ENCODE peak calls at places on chromosomes 3 and 15, in seven cellular contexts. P is GM12865, C is body of pancreas, A is A549, M is HCT116, D is AG04450, W is neural progenitor cell. X is an unnamed sample.

GRCh38 chr3:124730920-124731297 is 657 bp downstream of the UMPS start:
- DNase-seq in P (no peak), C (no peak), A (no peak), M (no peak), D (no peak), W (no peak), X (peak)

GRCh38 chr3:47210863-47211405 is 47.0 kb upstream of the SETD2 start:
- DNase-seq in P (no peak), C (no peak), A (no peak), M (no peak), D (no peak), W (no peak), X (no peak)

GRCh38 chr3:9600597-9600996 is 47.0 kb upstream of the LHFPL4 start:
- DNase-seq in P (peak), C (peak), A (no peak), M (no peak), D (no peak), W (no peak), X (peak)

GRCh38 chr3:183094711-183095110 is 4.6 kb downstream of the MCCC1 start:
- DNase-seq in P (no peak), C (peak), A (no peak), M (no peak), D (no peak), W (no peak), X (no peak)

GRCh38 chr3:142088522-142088921 is 60.8 kb downstream of the TFDP2 start:
- DNase-seq in P (no peak), C (no peak), A (no peak), M (peak), D (no peak), W (no peak), X (no peak)

GRCh38 chr3:151434151-151434890 is 26.5 kb downstream of the IGSF10 start:
- DNase-seq in P (no peak), C (no peak), A (peak), M (no peak), D (peak), W (no peak), X (no peak)

GRCh38 chr15:47586653-47587224 is 130.6 kb upstream of the SEMA6D start:
- DNase-seq in P (no peak), C (no peak), A (no peak), M (no peak), D (no peak), W (no peak), X (no peak)

GRCh38 chr15:38066612-38067011 is 132.2 kb downstream of the TMCO5A start:
- DNase-seq in P (no peak), C (no peak), A (no peak), M (no peak), D (no peak), W (no peak), X (no peak)

GRCh38 chr15:57541805-57542504 is 49.7 kb upstream of the MYZAP start:
- DNase-seq in P (peak), C (peak), A (peak), M (peak), D (peak), W (peak), X (peak)

GRCh38 chr3:55488398-55489055 is 1.4 kb upstream of the WNT5A start:
- DNase-seq in P (peak), C (peak), A (peak), M (no peak), D (peak), W (peak), X (peak)

GRCh38 chr15:27057904-27058645 is 87.1 kb downstream of the GABRG3 start:
- DNase-seq in P (no peak), C (no peak), A (no peak), M (no peak), D (no peak), W (no peak), X (no peak)

GRCh38 chr15:74826372-74826819 is at the start of gene CPLX3:
- DNase-seq in P (no peak), C (peak), A (no peak), M (no peak), D (no peak), W (peak), X (peak)

GRCh38 chr3:57127849-57128566 is 37.1 kb downstream of the IL17RD start:
- DNase-seq in P (no peak), C (no peak), A (no peak), M (no peak), D (no peak), W (no peak), X (no peak)

GRCh38 chr3:195356151-195357086 is 85.5 kb upstream of the XXYLT1 start:
- DNase-seq in P (no peak), C (no peak), A (no peak), M (no peak), D (no peak), W (peak), X (no peak)

GRCh38 chr3:120161902-120162301 is 67.7 kb upstream of the GSK3B start:
- DNase-seq in P (no peak), C (no peak), A (no peak), M (no peak), D (no peak), W (no peak), X (no peak)

GRCh38 chr3:170171563-170171962 is 10.0 kb downstream of the PHC3 start:
- DNase-seq in P (peak), C (no peak), A (no peak), M (no peak), D (no peak), W (no peak), X (no peak)

GRCh38 chr3:13028010-13028821 is 45.0 kb downstream of the IQSEC1 start:
- DNase-seq in P (no peak), C (no peak), A (no peak), M (no peak), D (no peak), W (no peak), X (no peak)

GRCh38 chr3:106825962-106826605 is 551.2 kb upstream of the CCDC54 start:
- DNase-seq in P (no peak), C (no peak), A (no peak), M (no peak), D (peak), W (peak), X (no peak)

GRCh38 chr15:53472883-53473282 is 286.6 kb downstream of the WDR72 start:
- DNase-seq in P (no peak), C (peak), A (no peak), M (no peak), D (no peak), W (no peak), X (no peak)

GRCh38 chr3:160869825-160870224 is 113.8 kb downstream of the PPM1L start:
- DNase-seq in P (no peak), C (peak), A (no peak), M (no peak), D (no peak), W (no peak), X (no peak)

GRCh38 chr15:63860161-63860954 is 26.6 kb upstream of the HERC1 start:
- DNase-seq in P (peak), C (no peak), A (no peak), M (no peak), D (no peak), W (no peak), X (peak)

GRCh38 chr3:139561959-139562676 is 22.6 kb upstream of the RBP1 start:
- DNase-seq in P (peak), C (peak), A (peak), M (peak), D (peak), W (peak), X (peak)

GRCh38 chr15:26771917-26772587 is 814 bp downstream of the GABRB3 start:
- DNase-seq in P (no peak), C (peak), A (peak), M (no peak), D (no peak), W (no peak), X (no peak)

GRCh38 chr15:91651251-91651650 is 202.3 kb upstream of the SLCO3A1 start:
- DNase-seq in P (no peak), C (no peak), A (no peak), M (no peak), D (no peak), W (no peak), X (no peak)

GRCh38 chr3:60708191-60708975 is 542.9 kb downstream of the FHIT start:
- DNase-seq in P (no peak), C (no peak), A (no peak), M (no peak), D (peak), W (no peak), X (no peak)

GRCh38 chr15:85504739-85505676 is 124.6 kb downstream of the AKAP13 start:
- DNase-seq in P (peak), C (peak), A (peak), M (peak), D (peak), W (peak), X (peak)

GRCh38 chr15:41025393-41025792 is 72.1 kb downstream of the CHAC1 start:
- DNase-seq in P (no peak), C (no peak), A (no peak), M (no peak), D (no peak), W (no peak), X (no peak)

GRCh38 chr3:171788546-171789351 is 21.5 kb downstream of the PLD1 start:
- DNase-seq in P (no peak), C (no peak), A (no peak), M (no peak), D (no peak), W (no peak), X (no peak)

GRCh38 chr3:65955792-65956477 is 82.8 kb downstream of the MAGI1 start:
- DNase-seq in P (no peak), C (no peak), A (no peak), M (peak), D (peak), W (no peak), X (no peak)

GRCh38 chr15:63025460-63025859 is 17.1 kb upstream of the TPM1 start:
- DNase-seq in P (no peak), C (no peak), A (no peak), M (no peak), D (no peak), W (no peak), X (no peak)

GRCh38 chr15:91182096-91182495 is 82.0 kb downstream of the SV2B start:
- DNase-seq in P (no peak), C (no peak), A (no peak), M (no peak), D (no peak), W (no peak), X (no peak)

GRCh38 chr3:108242776-108243175 is 20.6 kb upstream of the IFT57 start:
- DNase-seq in P (no peak), C (no peak), A (no peak), M (no peak), D (no peak), W (peak), X (no peak)

GRCh38 chr3:425094-425493 is 228.5 kb downstream of the CHL1 start:
- DNase-seq in P (no peak), C (no peak), A (no peak), M (no peak), D (no peak), W (no peak), X (no peak)

GRCh38 chr3:181691951-181692849 is 19.5 kb upstream of the SOX2 start:
- DNase-seq in P (no peak), C (no peak), A (no peak), M (no peak), D (no peak), W (peak), X (no peak)

DNA sequence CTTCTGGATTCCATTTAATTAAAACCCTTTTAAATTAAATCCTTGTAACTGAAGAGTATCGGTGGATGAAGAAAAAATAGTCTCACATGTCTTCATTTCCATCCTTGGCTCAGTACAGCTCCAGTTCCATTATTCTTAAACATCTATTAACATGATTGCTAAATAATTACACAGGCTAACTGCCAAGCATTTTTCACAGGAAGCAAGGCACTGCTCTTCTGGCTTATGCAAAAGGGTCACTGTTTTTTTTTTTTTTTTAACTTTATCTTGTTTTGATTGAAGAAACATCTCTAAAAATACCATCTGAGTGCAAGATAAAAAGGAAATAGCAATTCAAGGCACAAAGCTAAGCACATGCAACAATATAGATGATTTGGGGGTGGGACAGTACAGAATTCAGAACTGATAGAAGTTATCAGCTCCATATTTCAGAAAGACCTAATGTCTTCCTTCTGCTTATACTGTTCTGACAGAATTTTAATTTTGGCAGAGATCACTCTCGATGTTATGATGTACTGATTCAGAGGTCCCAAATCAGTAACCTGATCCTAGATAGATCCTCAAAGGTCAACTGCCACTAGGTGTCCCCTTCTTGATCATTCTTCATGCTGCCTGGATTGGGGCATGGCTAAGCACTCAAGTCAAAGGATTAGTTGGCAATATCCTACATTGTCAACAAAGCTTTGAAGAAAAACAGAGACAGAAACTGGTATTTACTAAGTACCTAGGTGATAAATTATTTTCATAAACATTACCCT is 57.8 kb upstream of the ACTC1 start:
- DNase-seq in P (no peak), C (no peak), A (no peak), M (no peak), D (no peak), W (peak), X (no peak)
- TF ChIP-seq CTCF in P (no peak), C (no peak), A (no peak), M (no peak), D (no peak), W (peak), X (no peak)

DNA sequence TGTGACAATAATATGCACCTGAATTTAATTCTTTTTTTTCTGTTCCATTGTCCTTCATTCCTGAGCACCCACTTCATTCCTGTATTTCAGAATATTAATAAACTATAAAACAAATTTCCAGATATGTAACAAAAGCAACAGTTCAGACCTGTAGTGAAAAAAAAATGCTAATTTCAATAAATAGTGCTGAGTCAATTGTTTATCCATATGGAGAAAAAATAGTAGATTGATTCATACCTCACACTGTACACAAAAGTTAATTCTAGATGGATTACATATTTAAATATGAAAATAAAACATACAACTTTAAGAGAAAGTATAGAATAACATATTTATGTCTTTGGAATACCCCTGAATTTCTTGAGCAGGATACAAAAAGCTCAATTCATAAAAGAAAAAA is 43.9 kb upstream of the KCNH8 start:
- DNase-seq in P (no peak), C (no peak), A (no peak), M (no peak), D (no peak), W (no peak), X (no peak)
- TF ChIP-seq CTCF in P (no peak), C (no peak), A (no peak), M (no peak), D (no peak), W (no peak), X (no peak)

GRCh38 chr3:73480187-73480672 is 144.5 kb downstream of the PDZRN3 start:
- DNase-seq in P (no peak), C (peak), A (no peak), M (no peak), D (no peak), W (no peak), X (no peak)

GRCh38 chr3:73481888-73482287 is 142.9 kb downstream of the PDZRN3 start:
- DNase-seq in P (no peak), C (no peak), A (no peak), M (no peak), D (no peak), W (no peak), X (no peak)

GRCh38 chr3:73485877-73486311 is 138.8 kb downstream of the PDZRN3 start:
- DNase-seq in P (no peak), C (no peak), A (no peak), M (no peak), D (no peak), W (no peak), X (no peak)

GRCh38 chr3:73479325-73479724 is 145.4 kb downstream of the PDZRN3 start:
- DNase-seq in P (no peak), C (no peak), A (no peak), M (no peak), D (no peak), W (no peak), X (no peak)

DNA sequence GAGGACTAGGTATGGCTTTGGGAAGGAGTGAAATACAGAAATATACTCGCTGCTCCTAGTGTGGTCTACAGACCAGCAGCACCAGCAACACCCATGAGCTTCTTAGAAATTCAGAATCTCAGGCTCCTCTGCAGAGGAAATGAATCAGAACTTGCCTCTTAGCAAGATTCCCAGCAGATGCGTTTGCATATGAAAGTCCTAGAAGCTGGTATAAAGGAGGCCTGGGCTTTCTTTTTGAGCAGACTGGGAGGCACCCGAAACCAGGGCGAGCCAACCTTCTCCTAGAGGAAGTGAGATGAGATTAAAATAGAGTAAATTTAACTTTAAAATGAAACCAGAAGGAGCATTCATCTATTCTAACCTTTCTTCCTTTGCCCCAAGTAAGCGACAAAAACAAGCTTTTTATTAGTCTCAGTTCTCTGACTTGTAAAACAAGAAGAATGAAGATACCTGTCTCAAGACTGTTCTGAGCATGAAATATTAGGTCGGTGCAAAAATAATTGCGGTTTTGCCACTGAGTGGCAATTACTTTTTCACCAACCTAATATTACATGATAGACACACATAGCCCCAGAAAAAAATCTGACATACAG is 140.0 kb downstream of the PDZRN3 start:
- DNase-seq in P (peak), C (no peak), A (no peak), M (no peak), D (no peak), W (no peak), X (no peak)
- TF ChIP-seq CTCF in P (no peak), C (no peak), A (no peak), M (no peak), D (no peak), W (no peak), X (no peak)

GRCh38 chr3:63232764-63233396 is 45.2 kb upstream of the SYNPR start:
- DNase-seq in P (no peak), C (no peak), A (no peak), M (no peak), D (no peak), W (peak), X (no peak)
- TF ChIP-seq CTCF in P (no peak), C (peak), A (peak), M (no peak), D (peak), W (peak), X (no peak)

GRCh38 chr3:165669502-165669901 is 167.7 kb downstream of the BCHE start:
- DNase-seq in P (no peak), C (no peak), A (no peak), M (no peak), D (peak), W (no peak), X (no peak)

GRCh38 chr3:165667676-165668075 is 169.5 kb downstream of the BCHE start:
- DNase-seq in P (peak), C (no peak), A (no peak), M (no peak), D (no peak), W (no peak), X (no peak)

DNA sequence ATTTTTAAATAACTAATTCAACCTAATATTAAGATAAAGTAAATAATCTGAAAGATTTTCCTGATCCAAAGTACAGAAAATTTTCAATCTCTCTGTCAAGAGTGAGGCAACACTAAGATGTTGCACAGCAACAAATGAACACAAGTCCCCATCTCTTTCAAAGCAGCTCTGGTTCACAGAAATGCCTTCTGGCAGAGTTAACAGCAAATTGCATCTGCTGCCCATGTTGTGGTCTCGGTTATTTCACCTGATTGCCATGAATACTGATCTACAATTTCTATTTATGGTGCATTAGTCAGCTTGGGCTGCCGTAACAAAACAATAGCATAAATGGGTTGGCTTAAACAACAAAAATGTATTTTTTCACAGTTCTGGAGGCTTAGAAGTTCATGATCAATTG is 167.3 kb downstream of the BCHE start:
- DNase-seq in P (no peak), C (no peak), A (no peak), M (no peak), D (no peak), W (no peak), X (no peak)
- TF ChIP-seq CTCF in P (no peak), C (no peak), A (no peak), M (no peak), D (no peak), W (no peak), X (no peak)

GRCh38 chr3:3862534-3862933 is 63.3 kb downstream of the LRRN1 start:
- DNase-seq in P (no peak), C (no peak), A (no peak), M (no peak), D (no peak), W (no peak), X (no peak)
- TF ChIP-seq CTCF in P (no peak), C (no peak), A (no peak), M (no peak), D (no peak), W (no peak), X (no peak)

GRCh38 chr3:40381904-40382616 is 4.9 kb upstream of the ENTPD3 start:
- DNase-seq in P (no peak), C (no peak), A (no peak), M (no peak), D (no peak), W (no peak), X (no peak)
- TF ChIP-seq CTCF in P (no peak), C (no peak), A (no peak), M (no peak), D (no peak), W (no peak), X (no peak)

DNA sequence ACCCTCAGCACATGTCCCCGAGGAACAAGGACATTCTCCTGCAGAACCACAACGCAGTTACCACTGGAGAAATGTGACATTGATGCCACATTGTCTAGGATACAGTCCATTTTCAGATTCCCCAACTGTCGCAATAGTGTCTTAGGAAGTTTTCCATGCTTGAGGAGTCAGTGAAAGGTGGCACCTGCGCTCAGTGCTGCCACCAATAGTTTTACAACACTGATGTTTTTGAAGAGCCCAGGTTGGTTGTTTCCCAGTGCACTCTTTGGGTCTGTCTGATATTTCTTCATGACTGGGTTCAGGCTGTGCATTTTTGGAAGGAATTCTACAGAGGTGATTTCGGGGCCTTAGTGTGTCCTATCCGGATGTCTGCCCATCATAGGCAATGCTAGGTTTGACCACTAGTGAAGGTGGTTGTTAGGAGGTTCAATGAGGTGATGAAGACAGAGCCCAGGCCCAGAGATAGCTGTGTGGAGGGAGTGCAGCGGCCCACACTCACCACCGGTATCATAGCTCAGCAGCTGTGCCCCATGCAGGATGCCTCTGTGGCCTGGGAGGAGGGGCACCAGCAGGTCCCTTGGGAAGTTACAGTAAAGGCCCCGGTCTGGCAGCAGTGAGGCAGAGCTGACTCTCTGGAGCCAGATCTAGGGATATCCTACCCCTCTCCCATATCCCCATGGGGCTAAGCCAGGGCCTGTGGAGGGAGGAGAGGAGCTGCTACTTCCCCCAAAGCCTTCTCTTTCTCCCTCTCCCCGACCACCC is 96.6 kb downstream of the DNAJB8 start:
- DNase-seq in P (peak), C (no peak), A (no peak), M (no peak), D (no peak), W (no peak), X (no peak)
- TF ChIP-seq CTCF in P (no peak), C (no peak), A (no peak), M (no peak), D (no peak), W (peak), X (no peak)